ENCODE peak calls at places on chromosomes 4 and X, in five cellular contexts. H is fibroblast of the aortic adventitia, X is OCI-LY7, I is WTC11, K is right atrium auricular region. N is an unnamed sample.

GRCh38 chrX:149521438-149521837 is 16.3 kb upstream of the IDS start:
- DNase-seq in I (no peak), X (no peak), K (no peak), H (no peak), N (no peak)

GRCh38 chrX:47446971-47447370 is 36.1 kb downstream of the ZNF41 start:
- DNase-seq in I (no peak), X (no peak), K (no peak), H (no peak), N (no peak)

GRCh38 chr4:81845273-81845672 is 373.6 kb upstream of the RASGEF1B start:
- DNase-seq in I (no peak), H (peak), X (no peak), K (no peak), N (no peak)

GRCh38 chr4:45971108-45971507 is 152.7 kb downstream of the GABRG1 start:
- DNase-seq in I (no peak), H (no peak), K (no peak), X (no peak), N (no peak)

GRCh38 chr4:38177035-38177791 is 217.0 kb downstream of the PTTG2 start:
- DNase-seq in X (no peak), K (peak), H (peak), I (no peak), N (peak)

GRCh38 chrX:136206916-136207315 is 44.3 kb downstream of the MAP7D3 start:
- DNase-seq in K (no peak), X (no peak), I (no peak), H (no peak), N (no peak)

GRCh38 chrX:51496501-51497291 is at the start of gene NUDT11:
- DNase-seq in K (no peak), H (peak), I (peak), X (peak), N (peak)

GRCh38 chr4:129264008-129264657 is 168.2 kb downstream of the C4orf33 start:
- DNase-seq in X (no peak), K (no peak), H (no peak), I (no peak), N (no peak)

GRCh38 chr4:87410157-87410556 is 12.2 kb upstream of the NUDT9 start:
- DNase-seq in K (no peak), X (no peak), I (no peak), H (no peak), N (no peak)

GRCh38 chr4:16764622-16765021 is 133.8 kb downstream of the LDB2 start:
- DNase-seq in K (no peak), I (peak), X (no peak), H (no peak), N (no peak)

GRCh38 chr4:187606581-187606980 is 389.0 kb upstream of the ZFP42 start:
- DNase-seq in H (peak), I (peak), X (peak), K (no peak), N (peak)

DNA sequence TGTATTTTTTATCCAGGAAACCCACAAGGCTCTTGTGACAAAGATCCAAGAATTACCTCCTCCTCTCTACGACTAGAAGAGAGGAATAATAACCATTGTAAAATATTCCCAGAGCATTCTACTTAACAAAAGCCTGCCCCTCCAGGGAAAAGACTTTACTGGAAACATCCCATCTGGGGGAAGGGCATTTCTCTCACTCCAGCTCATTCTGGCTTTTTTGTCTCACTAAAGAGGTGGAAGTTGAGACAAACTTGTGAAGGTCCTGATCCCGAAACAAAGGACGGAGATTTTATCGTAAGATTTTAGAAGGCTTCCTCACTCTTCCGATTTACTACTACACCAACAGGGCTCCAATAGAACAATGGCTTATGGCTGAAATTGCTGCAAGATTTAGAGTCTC is 692.0 kb upstream of the GRID2 start:
- DNase-seq in X (no peak), H (no peak), K (no peak), I (no peak), N (no peak)
- TF ChIP-seq CTCF in X (no peak), H (no peak), K (no peak), I (no peak), N (no peak)

GRCh38 chr4:153451931-153452660 is 14.1 kb upstream of the TMEM131L start:
- DNase-seq in K (no peak), I (peak), H (no peak), X (no peak), N (no peak)
- TF ChIP-seq CTCF in K (no peak), I (no peak), H (no peak), X (no peak), N (no peak)

DNA sequence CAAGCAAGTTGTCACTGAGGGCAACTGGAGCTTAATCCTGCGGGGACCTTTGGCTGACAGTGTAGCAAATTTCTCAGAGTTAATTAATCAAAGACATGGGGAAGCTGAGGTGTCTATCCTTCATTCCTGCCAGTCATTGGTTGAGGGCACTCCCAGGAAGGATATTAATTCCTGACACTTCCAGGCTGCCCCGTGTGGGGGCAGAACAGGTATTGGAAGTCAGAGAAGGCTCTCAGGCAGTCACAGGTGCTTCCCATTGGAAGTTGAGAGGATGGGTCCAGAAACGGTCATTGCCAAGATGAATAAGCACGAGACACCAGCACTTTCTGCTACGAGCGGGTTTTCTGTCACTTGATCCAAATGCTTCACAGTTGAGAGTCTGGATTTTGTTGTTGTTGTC is 29.1 kb upstream of the CD38 start:
- DNase-seq in H (no peak), I (peak), X (no peak), K (no peak), N (no peak)
- TF ChIP-seq CTCF in H (no peak), I (no peak), X (no peak), K (no peak), N (no peak)

DNA sequence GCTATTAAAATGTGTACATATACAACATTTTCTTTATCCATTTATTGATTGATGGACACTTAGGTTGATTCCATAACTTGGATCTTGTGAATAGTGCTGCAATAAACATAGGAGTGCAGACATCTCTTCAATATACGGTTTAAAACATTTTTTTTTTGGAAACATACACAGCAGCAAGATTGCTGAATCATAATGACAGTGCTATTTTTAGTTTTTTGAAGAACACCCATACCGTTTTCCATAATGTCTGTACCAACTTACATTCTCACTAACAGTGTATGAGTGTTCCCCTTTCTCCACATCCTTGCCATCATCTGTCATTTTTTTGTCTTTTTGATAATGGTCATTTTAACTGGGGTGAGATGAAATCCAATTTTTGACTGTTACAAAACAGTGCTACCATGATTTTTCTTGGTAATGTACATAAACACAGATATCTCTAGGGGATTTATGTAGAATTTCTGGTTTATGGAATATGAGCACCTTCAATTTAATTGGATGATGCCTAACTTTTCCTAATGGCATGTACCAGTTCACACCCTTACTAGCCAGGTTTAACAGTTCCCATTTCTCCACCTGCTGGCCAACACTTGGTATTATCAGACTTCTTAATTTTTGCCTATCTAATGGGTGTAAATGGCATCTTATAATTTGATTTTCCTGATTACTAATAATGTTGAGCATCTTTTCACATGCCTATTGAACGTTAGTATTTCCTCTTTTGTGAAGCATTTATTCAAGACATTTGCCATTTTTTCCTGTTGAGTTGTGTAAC is 21.0 kb upstream of the TMSB15B start:
- DNase-seq in H (peak), K (no peak), X (peak), I (no peak), N (peak)
- TF ChIP-seq CTCF in H (peak), K (no peak), X (peak), I (peak), N (peak)

GRCh38 chr4:68249434-68249833 is 3.9 kb upstream of the TMPRSS11B start:
- DNase-seq in K (no peak), I (no peak), H (no peak), X (no peak), N (no peak)
- TF ChIP-seq CTCF in K (no peak), I (no peak), H (no peak), X (no peak), N (no peak)

GRCh38 chr4:100026066-100026465 is 76.0 kb upstream of the H2AZ1 start:
- DNase-seq in K (no peak), X (no peak), I (no peak), H (no peak), N (no peak)
- TF ChIP-seq CTCF in K (no peak), X (no peak), I (no peak), H (no peak), N (no peak)